ENCODE peak calls at places on chromosomes 4 and X, in nine cellular contexts. M is fibroblast of the conjunctiva; G is fibroblast of pulmonary artery; D is GF-D8; W is activated naive CD4-positive, alpha-beta T cell; E is retinal pigment epithelial cell; P is activated T-cell treated with anti-CD3 and anti-CD28 coated beads for 1 hour; Q is activated T-helper 1 cell treated with anti-CD3 and anti-CD28 coated beads, Interleukin-2, amount 50 U/mL, for 16 hours; Z is lung microvascular endothelial cell. N is an unnamed sample.

GRCh38 chr4:158875455-158875854 is 106.6 kb downstream of the FNIP2 start:
- DNase-seq in M (no peak), G (no peak), D (no peak), W (no peak), E (no peak), P (no peak), Q (no peak), Z (no peak), N (no peak)

GRCh38 chr4:89254847-89255246 is 52.8 kb downstream of the GPRIN3 start:
- DNase-seq in M (no peak), G (peak; percentile 46), D (no peak), W (peak; percentile 5), E (no peak), P (peak; percentile 29), Q (no peak), Z (peak; percentile 36), N (no peak)

GRCh38 chr4:174210952-174211490 is 72.4 kb downstream of the FBXO8 start:
- DNase-seq in M (no peak), G (no peak), D (no peak), W (no peak), E (no peak), P (no peak), Q (no peak), Z (no peak), N (no peak)

GRCh38 chr4:40458109-40458508 is 123.0 kb downstream of the CHRNA9 start:
- DNase-seq in M (no peak), G (no peak), D (no peak), W (no peak), E (no peak), P (no peak), Q (no peak), Z (no peak), N (no peak)

GRCh38 chr4:65538571-65538970 is 131.7 kb downstream of the EPHA5 start:
- DNase-seq in M (no peak), G (peak; percentile 72), D (no peak), W (no peak), E (peak; percentile 3), P (no peak), Q (no peak), Z (peak; percentile 95), N (no peak)

GRCh38 chrX:115894087-115894486 is 276.5 kb upstream of the AGTR2 start:
- DNase-seq in M (peak; percentile 33), G (peak; percentile 7), D (no peak), W (no peak), E (no peak), P (no peak), Q (no peak), Z (peak; percentile 23), N (no peak)

GRCh38 chrX:9171841-9172240 is 137.9 kb upstream of the FAM9B start:
- DNase-seq in M (no peak), G (peak; percentile 17), D (no peak), W (no peak), E (no peak), P (no peak), Q (no peak), Z (peak; percentile 77), N (no peak)

GRCh38 chrX:14939644-14940043 is 66.4 kb downstream of the MOSPD2 start:
- DNase-seq in M (no peak), G (no peak), D (no peak), W (no peak), E (no peak), P (no peak), Q (no peak), Z (no peak), N (no peak)

GRCh38 chr4:164779080-164779479 is 25.1 kb downstream of the SMIM31 start:
- DNase-seq in M (no peak), G (no peak), D (no peak), W (no peak), E (no peak), P (no peak), Q (no peak), Z (no peak), N (no peak)